ENCODE peak calls at places on chromosomes 5 and 9, in eight cellular contexts. O, V, I, G, P, D, L and T are unnamed samples.

GRCh38 chr5:113508756-113509155 is 4.7 kb upstream of the YTHDC2 start:
- DNase-seq in G (no peak), I (no peak), O (no peak), D (no peak), V (no peak), L (no peak), P (no peak), T (no peak)

GRCh38 chr5:65062684-65063083 is 294.0 kb downstream of the CWC27 start:
- DNase-seq in I (no peak), L (peak), V (no peak), G (peak), P (peak), O (peak), D (no peak), T (no peak)

GRCh38 chr5:151019331-151019730 is 1.1 kb upstream of the GPX3 start:
- DNase-seq in V (no peak), I (no peak), P (no peak), O (no peak), D (no peak), G (no peak), L (peak), T (no peak)

GRCh38 chr9:71895122-71895521 is 15.9 kb downstream of the ABHD17B start:
- DNase-seq in O (peak), I (no peak), G (no peak), D (no peak), V (no peak), L (no peak), P (no peak), T (no peak)

GRCh38 chr9:131319486-131319885 is 30.0 kb downstream of the PLPP7 start:
- DNase-seq in V (no peak), L (no peak), D (peak), O (no peak), I (no peak), G (no peak), P (no peak), T (no peak)

GRCh38 chr9:2014148-2014547 is 999 bp upstream of the SMARCA2 start:
- DNase-seq in O (no peak), G (no peak), D (no peak), I (no peak), L (no peak), V (no peak), P (no peak), T (no peak)

GRCh38 chr5:37721447-37721871 is 118.4 kb downstream of the GDNF start:
- DNase-seq in O (no peak), V (no peak), G (no peak), L (no peak), I (no peak), D (no peak), P (no peak), T (no peak)

GRCh38 chr5:145854651-145855258 is 18.1 kb downstream of the GRXCR2 start:
- DNase-seq in I (peak), L (no peak), O (peak), D (no peak), G (peak), P (no peak), V (no peak), T (no peak)

GRCh38 chr5:73791389-73791788 is 165.4 kb downstream of the ARHGEF28 start:
- DNase-seq in D (no peak), G (no peak), L (no peak), O (no peak), V (no peak), P (no peak), I (no peak), T (no peak)

GRCh38 chr9:13758876-13759275 is 479.4 kb upstream of the MPDZ start:
- DNase-seq in V (no peak), O (no peak), D (no peak), G (no peak), L (no peak), I (no peak), P (no peak), T (no peak)

GRCh38 chr9:36486454-36486932 is 86.2 kb upstream of the MELK start:
- DNase-seq in P (no peak), I (no peak), V (peak), O (no peak), G (no peak), D (no peak), L (peak), T (peak)

GRCh38 chr9:78130004-78130403 is 98.4 kb upstream of the GNAQ start:
- DNase-seq in L (peak), P (no peak), I (peak), G (no peak), V (peak), D (no peak), O (peak), T (peak)

GRCh38 chr9:132003904-132004303 is 75.8 kb downstream of the MED27 start:
- DNase-seq in D (no peak), L (no peak), I (no peak), G (no peak), V (no peak), O (no peak), P (no peak), T (no peak)

GRCh38 chr9:136550439-136551085 is 4.7 kb upstream of the NOTCH1 start:
- DNase-seq in G (no peak), O (no peak), L (no peak), D (no peak), I (no peak), P (no peak), V (no peak), T (no peak)

GRCh38 chr5:179668404-179668803 is 12.4 kb downstream of the CBY3 start:
- DNase-seq in P (no peak), D (no peak), L (no peak), O (peak), V (peak), I (peak), G (no peak), T (no peak)

GRCh38 chr5:65137631-65138030 is 344.1 kb downstream of the ADAMTS6 start:
- DNase-seq in L (no peak), O (no peak), G (no peak), P (no peak), D (no peak), I (no peak), V (no peak), T (no peak)

GRCh38 chr5:1555011-1555807 is 31.4 kb upstream of the LPCAT1 start:
- DNase-seq in G (peak), V (no peak), D (no peak), L (no peak), P (no peak), O (peak), I (no peak), T (peak)

GRCh38 chr9:135728436-135729110 is 26.6 kb downstream of the KCNT1 start:
- DNase-seq in D (no peak), I (no peak), V (no peak), L (no peak), O (no peak), G (no peak), P (no peak), T (no peak)

GRCh38 chr9:124654431-124654830 is 116.7 kb downstream of the NR6A1 start:
- DNase-seq in P (no peak), V (no peak), O (no peak), D (no peak), G (no peak), I (no peak), L (no peak), T (no peak)

GRCh38 chr9:102631559-102631958 is 363.6 kb upstream of the CYLC2 start:
- DNase-seq in D (no peak), L (no peak), G (no peak), V (no peak), O (no peak), I (no peak), P (no peak), T (no peak)
- TF ChIP-seq CTCF in D (no peak), L (no peak), G (no peak), V (peak), O (no peak), I (peak), P (no peak), T (no peak)

DNA sequence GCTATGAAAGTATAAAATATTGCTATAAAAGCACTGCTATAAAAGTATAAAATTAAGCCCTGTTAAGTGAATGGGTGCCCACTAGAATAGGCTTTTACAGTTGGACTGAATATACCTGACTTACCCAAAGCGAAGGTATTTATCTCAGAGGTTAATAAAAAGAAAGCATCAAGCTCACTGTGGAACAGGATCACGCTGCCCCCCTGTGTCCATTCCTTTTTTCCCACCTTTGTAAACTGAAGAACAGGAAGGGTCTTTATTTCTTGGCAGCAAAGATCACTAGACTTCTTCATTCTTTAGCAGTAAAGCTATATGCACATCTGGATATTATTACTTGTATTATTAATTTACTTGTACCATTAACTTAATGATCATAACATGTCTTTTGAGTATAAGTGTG is 22.1 kb upstream of the PLPP6 start:
- DNase-seq in D (no peak), P (no peak), G (no peak), L (no peak), O (peak), I (peak), V (peak), T (no peak)
- TF ChIP-seq CTCF in D (no peak), P (peak), G (peak), L (peak), O (peak), I (peak), V (peak), T (peak)

DNA sequence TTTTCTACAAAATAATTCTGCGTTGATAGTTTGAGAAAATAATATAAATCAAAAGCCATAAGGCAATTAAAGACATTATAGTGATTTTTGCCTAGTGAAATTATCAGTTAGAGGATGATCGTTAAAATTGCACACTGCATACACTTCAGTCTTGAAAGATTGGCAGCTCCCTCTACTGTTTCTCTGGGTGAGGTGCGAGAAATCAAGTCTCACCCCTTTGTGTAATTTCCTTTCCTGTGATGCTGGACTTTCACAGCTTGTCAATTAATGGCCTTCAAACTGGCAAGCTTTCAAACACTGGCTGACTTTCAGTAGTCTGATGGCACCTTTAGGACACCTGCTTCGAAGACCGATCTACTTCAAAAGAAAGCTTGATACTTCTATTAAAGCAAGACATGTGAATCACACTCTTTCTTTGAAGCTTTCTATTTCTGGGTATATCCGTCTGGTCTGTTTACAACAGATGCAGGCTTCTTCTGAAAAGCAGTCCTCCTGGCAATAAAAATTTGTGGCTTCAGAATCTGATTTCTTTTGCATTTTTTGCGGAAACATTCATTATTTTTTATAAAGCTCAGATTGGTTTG is 706.8 kb upstream of the PTPRD start:
- DNase-seq in G (no peak), P (no peak), D (no peak), O (no peak), I (peak), L (no peak), V (no peak), T (no peak)
- TF ChIP-seq CTCF in G (no peak), P (no peak), D (no peak), O (no peak), I (peak), L (no peak), V (peak), T (peak)

GRCh38 chr9:114497727-114498382 is 7.4 kb downstream of the WHRN start:
- DNase-seq in V (no peak), P (no peak), G (no peak), O (no peak), L (no peak), D (no peak), I (no peak), T (no peak)

GRCh38 chr9:114494776-114495569 is 10.3 kb downstream of the WHRN start:
- DNase-seq in G (no peak), O (no peak), I (no peak), V (no peak), D (no peak), P (no peak), L (no peak), T (no peak)

GRCh38 chr9:114495992-114496391 is 9.3 kb downstream of the WHRN start:
- DNase-seq in L (no peak), G (no peak), I (no peak), P (no peak), V (no peak), O (no peak), D (no peak), T (no peak)

GRCh38 chr9:114499528-114499927 is 5.7 kb downstream of the WHRN start:
- DNase-seq in I (no peak), V (no peak), G (no peak), L (no peak), O (no peak), D (no peak), P (no peak), T (no peak)

DNA sequence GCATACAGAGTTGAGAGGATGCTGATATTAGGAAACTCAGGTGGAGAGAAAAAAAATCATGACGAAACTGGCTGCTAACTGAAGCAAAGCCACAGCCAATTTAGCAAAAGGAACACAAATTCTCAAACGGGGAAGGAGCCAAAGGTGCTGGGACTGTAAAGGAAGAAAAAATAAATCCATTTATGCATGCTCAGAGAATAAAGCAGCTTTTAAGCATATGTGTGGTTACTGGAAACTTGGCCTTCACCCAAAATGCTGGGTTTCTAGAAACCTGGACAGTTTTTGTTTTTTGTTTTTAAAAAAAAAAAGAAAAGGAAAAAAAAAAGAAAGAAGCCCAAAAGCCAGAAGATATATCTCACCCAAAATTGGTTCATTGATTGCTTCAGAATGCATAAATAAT is 8.1 kb downstream of the WHRN start:
- DNase-seq in P (no peak), O (no peak), L (no peak), I (no peak), V (no peak), D (no peak), G (no peak), T (no peak)
- TF ChIP-seq CTCF in P (no peak), O (no peak), L (no peak), I (no peak), V (no peak), D (no peak), G (no peak), T (no peak)

GRCh38 chr5:141384471-141385267 is 2.1 kb downstream of the PCDHGA7 start:
- DNase-seq in P (no peak), I (no peak), V (no peak), L (no peak), O (no peak), G (no peak), D (no peak), T (no peak)

GRCh38 chr5:141383345-141383744 is 803 bp downstream of the PCDHGA7 start:
- DNase-seq in D (no peak), O (no peak), I (no peak), G (no peak), V (no peak), P (no peak), L (no peak), T (no peak)

GRCh38 chr5:141388661-141389060 is 1.2 kb downstream of the PCDHGB4 start:
- DNase-seq in I (no peak), G (no peak), L (no peak), V (no peak), P (no peak), O (no peak), D (no peak), T (no peak)

GRCh38 chr5:141382469-141383294 is at the start of gene PCDHGA7:
- DNase-seq in I (no peak), D (no peak), P (no peak), O (peak), L (no peak), G (no peak), V (no peak), T (no peak)
- TF ChIP-seq CTCF in I (no peak), D (no peak), P (peak), O (peak), L (peak), G (peak), V (no peak), T (no peak)

GRCh38 chr5:139650031-139650688 is 2.0 kb downstream of the CXXC5 start:
- DNase-seq in D (peak), P (no peak), G (no peak), L (no peak), O (no peak), I (peak), V (peak), T (no peak)
- TF ChIP-seq CTCF in D (no peak), P (peak), G (peak), L (peak), O (peak), I (peak), V (peak), T (peak)

GRCh38 chr5:141094481-141095262 is at the start of gene PCDHB2:
- DNase-seq in I (peak), L (peak), O (peak), G (no peak), V (peak), P (no peak), D (no peak), T (no peak)
- TF ChIP-seq CTCF in I (peak), L (no peak), O (no peak), G (no peak), V (peak), P (peak), D (no peak), T (peak)